ENCODE peak calls at places on chromosomes 2 and 18, in seven cellular contexts. M, K, X, S, F, T and Z are unnamed samples.

GRCh38 chr2:174748948-174749347 is 15.3 kb downstream of the CHRNA1 start:
- DNase-seq in T (peak), K (peak), F (peak), S (peak), M (peak), X (peak), Z (peak)

GRCh38 chr2:86274918-86275275 is 62.5 kb downstream of the REEP1 start:
- DNase-seq in S (no peak), M (no peak), T (no peak), K (peak), F (peak), X (no peak), Z (no peak)

GRCh38 chr18:44771957-44772917 is 91.5 kb downstream of the SETBP1 start:
- DNase-seq in T (no peak), X (no peak), S (peak), F (no peak), M (no peak), K (peak), Z (peak)

GRCh38 chr2:62196278-62196901 is 475 bp downstream of the B3GNT2 start:
- DNase-seq in K (peak), T (no peak), X (peak), S (no peak), F (no peak), M (no peak), Z (peak)

GRCh38 chr2:20530520-20530919 is 83.6 kb downstream of the RHOB start:
- DNase-seq in X (no peak), F (no peak), S (no peak), M (no peak), K (no peak), T (no peak), Z (no peak)

GRCh38 chr2:155054712-155055111 is 356.2 kb downstream of the KCNJ3 start:
- DNase-seq in M (no peak), S (no peak), F (no peak), T (no peak), X (no peak), K (no peak), Z (no peak)

GRCh38 chr2:203814661-203815540 is 52.7 kb upstream of the CTLA4 start:
- DNase-seq in F (peak), K (peak), M (peak), T (peak), S (peak), X (peak), Z (peak)

GRCh38 chr18:23758281-23758680 is 69.0 kb downstream of the LAMA3 start:
- DNase-seq in S (no peak), T (no peak), K (no peak), M (no peak), F (no peak), X (no peak), Z (no peak)

GRCh38 chr18:64330161-64330560 is 181.3 kb upstream of the LINC00305 start:
- DNase-seq in X (no peak), M (no peak), S (no peak), T (no peak), F (no peak), K (no peak), Z (peak)

GRCh38 chr18:69484699-69485396 is 84.2 kb downstream of the DOK6 start:
- DNase-seq in M (no peak), X (no peak), F (peak), S (no peak), K (peak), T (no peak), Z (peak)

GRCh38 chr2:164420787-164421186 is 200.5 kb downstream of the GRB14 start:
- DNase-seq in X (no peak), S (no peak), K (no peak), M (no peak), T (no peak), F (no peak), Z (no peak)

GRCh38 chr2:104897515-104898184 is 43.7 kb downstream of the POU3F3 start:
- DNase-seq in T (no peak), K (no peak), X (no peak), M (no peak), F (peak), S (no peak), Z (no peak)

GRCh38 chr18:48879008-48879431 is 71.7 kb downstream of the SMAD7 start:
- DNase-seq in F (no peak), M (no peak), K (no peak), T (no peak), X (no peak), S (no peak), Z (no peak)

GRCh38 chr2:74010087-74010541 is 25.4 kb downstream of the TET3 start:
- DNase-seq in S (no peak), K (no peak), F (no peak), X (no peak), T (no peak), M (no peak), Z (peak)

GRCh38 chr2:226652388-226652787 is 147.2 kb downstream of the IRS1 start:
- DNase-seq in T (no peak), S (peak), M (peak), X (no peak), K (no peak), F (peak), Z (no peak)

GRCh38 chr2:12251121-12251520 is 465.6 kb upstream of the TRIB2 start:
- DNase-seq in S (no peak), F (no peak), M (no peak), T (no peak), K (no peak), X (no peak), Z (no peak)